ENCODE peak calls at places on chromosomes 6 and 20, in four cellular contexts. H, V, Q and G are unnamed samples.

GRCh38 chr20:23340524-23340923 is 10.1 kb upstream of the NXT1 start:
- DNase-seq in Q (peak), H (no peak), V (peak), G (peak)

GRCh38 chr20:47350691-47351545 is 5.6 kb downstream of the ZMYND8 start:
- DNase-seq in H (no peak), Q (no peak), V (no peak), G (no peak)

GRCh38 chr6:25660512-25660911 is 8.5 kb downstream of the SCGN start:
- DNase-seq in V (no peak), H (no peak), Q (no peak), G (no peak)

GRCh38 chr6:70033781-70034180 is 167.4 kb downstream of the COL19A1 start:
- DNase-seq in H (no peak), Q (no peak), V (no peak), G (no peak)

GRCh38 chr20:38658879-38659612 is 57.4 kb downstream of the ARHGAP40 start:
- DNase-seq in H (peak), V (no peak), Q (no peak), G (peak)

GRCh38 chr6:10518461-10519216 is 2.5 kb upstream of the GCNT2 start:
- DNase-seq in Q (no peak), H (no peak), V (no peak), G (peak)

GRCh38 chr6:140475086-140475485 is 1100.6 kb upstream of the CITED2 start:
- DNase-seq in H (no peak), Q (no peak), V (no peak), G (no peak)

GRCh38 chr20:49381558-49382493 is 100.6 kb downstream of the KCNB1 start:
- DNase-seq in Q (peak), V (no peak), H (no peak), G (no peak)

GRCh38 chr6:149169761-149170359 is 147.7 kb upstream of the TAB2 start:
- DNase-seq in H (no peak), Q (no peak), V (no peak), G (no peak)

GRCh38 chr6:162854228-162854627 is 126.5 kb downstream of the PACRG start:
- DNase-seq in V (no peak), Q (no peak), H (no peak), G (no peak)

GRCh38 chr6:10401004-10401536 is 13.8 kb downstream of the TFAP2A start:
- DNase-seq in Q (no peak), V (no peak), H (no peak), G (no peak)

GRCh38 chr20:21246143-21246542 is 57.0 kb upstream of the XRN2 start:
- DNase-seq in Q (no peak), V (no peak), H (no peak), G (no peak)

GRCh38 chr6:31525932-31526591 is 2.7 kb upstream of the MCCD1 start:
- DNase-seq in Q (peak), H (no peak), V (no peak), G (peak)

GRCh38 chr6:113050010-113050893 is 703.1 kb downstream of the RFPL4B start:
- DNase-seq in Q (no peak), H (no peak), V (no peak), G (no peak)

DNA sequence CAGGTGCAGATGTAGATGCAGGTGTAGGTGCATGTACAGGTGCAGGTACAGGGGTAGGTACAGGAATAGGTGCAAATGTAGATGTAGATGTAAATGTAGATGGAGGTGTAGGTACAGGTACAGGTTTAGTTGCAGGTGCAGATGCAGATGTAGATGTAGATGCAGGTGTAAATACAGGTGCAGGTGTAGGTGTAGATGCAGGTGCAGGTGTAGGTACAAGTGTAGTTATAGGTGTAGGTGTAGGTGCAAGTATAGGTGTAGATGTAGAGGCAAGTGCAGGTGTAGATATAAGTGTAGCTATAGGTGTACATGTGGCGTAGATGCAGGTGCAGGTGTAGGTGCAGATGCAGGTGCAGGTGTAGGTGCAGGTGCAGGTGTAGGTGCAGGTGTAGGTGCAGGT is 34.2 kb upstream of the CDH4 start:
- DNase-seq in V (no peak), H (no peak), Q (no peak), G (no peak)
- H3K4me3 ChIP-seq in V (no peak), H (no peak), Q (no peak), G (no peak)

DNA sequence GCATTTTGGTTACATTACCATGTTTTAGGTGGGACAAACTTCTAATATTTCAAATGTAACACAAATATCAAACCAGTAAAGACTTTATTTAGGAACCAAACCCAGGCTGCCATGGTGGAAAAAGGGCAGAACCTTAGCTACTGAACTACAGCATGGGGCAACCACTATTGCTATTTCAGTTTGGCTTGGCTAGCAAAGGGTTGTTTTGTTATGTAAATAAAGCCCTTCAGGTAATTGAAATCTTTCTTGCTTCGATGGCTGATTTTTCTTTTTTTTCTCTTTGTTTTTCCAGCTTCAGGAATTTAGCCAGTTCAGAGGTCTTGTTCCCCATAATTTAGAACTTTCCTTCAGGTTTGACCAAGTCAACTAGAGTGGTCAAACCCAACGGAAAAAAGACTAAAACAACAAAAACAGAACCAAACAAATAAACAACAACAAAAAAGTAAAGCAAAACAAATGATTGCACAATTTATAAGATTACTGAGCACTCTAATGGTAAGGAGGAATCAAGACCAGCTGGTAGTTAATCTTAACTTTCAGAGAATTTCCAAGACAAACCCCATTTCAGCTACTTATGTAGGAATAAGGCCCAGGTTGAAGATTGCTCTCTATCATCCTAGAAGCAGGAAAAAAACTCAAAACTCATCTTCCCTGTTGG is 34.4 kb downstream of the UBD start:
- DNase-seq in H (no peak), V (no peak), Q (no peak), G (no peak)
- H3K27ac ChIP-seq in H (no peak), V (no peak), Q (no peak), G (no peak)

GRCh38 chr20:2687514-2687913 is 5.1 kb upstream of the EBF4 start:
- DNase-seq in Q (no peak), H (no peak), V (no peak), G (no peak)

GRCh38 chr20:2690213-2690612 is 2.4 kb upstream of the EBF4 start:
- DNase-seq in Q (no peak), H (no peak), V (peak), G (no peak)

GRCh38 chr20:2691127-2691526 is 1.5 kb upstream of the EBF4 start:
- DNase-seq in Q (peak), V (peak), H (no peak), G (no peak)

GRCh38 chr20:2690718-2691117 is 1.9 kb upstream of the EBF4 start:
- DNase-seq in H (no peak), V (peak), Q (peak), G (no peak)

GRCh38 chr20:2688041-2688591 is 4.5 kb upstream of the EBF4 start:
- DNase-seq in Q (no peak), H (peak), V (no peak), G (peak)
- H3K4me3 ChIP-seq in Q (no peak), H (no peak), V (no peak), G (no peak)

GRCh38 chr6:169428532-169428931 is 174.9 kb upstream of the THBS2 start:
- DNase-seq in Q (no peak), V (no peak), H (no peak), G (no peak)
- H3K27ac ChIP-seq in Q (peak), V (peak), H (no peak), G (no peak)

DNA sequence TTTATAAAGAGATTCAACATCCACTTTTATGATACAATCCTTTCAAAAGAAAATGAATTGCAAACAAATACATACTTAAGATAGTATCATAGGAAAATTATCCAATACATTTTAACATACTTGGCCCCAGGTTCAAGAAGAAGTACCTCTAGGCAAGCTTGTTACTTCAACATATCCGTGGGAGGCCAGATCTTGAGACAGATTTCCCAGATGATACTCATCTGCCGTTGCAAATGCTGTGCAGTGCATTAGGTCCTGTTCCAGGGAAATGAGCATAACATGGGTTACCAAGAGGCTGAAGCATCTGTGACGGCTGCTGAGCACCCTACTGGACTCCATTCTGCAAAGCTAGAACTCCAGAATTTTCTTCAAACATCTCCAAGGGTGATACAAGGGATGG is 15.6 kb downstream of the RMND1 start:
- DNase-seq in Q (no peak), V (no peak), H (no peak), G (no peak)
- H3K4me3 ChIP-seq in Q (no peak), V (no peak), H (no peak), G (no peak)

GRCh38 chr6:79119217-79119616 is 41.2 kb upstream of the PHIP start:
- DNase-seq in Q (no peak), H (no peak), V (no peak), G (no peak)
- H3K27ac ChIP-seq in Q (no peak), H (no peak), V (no peak), G (no peak)

GRCh38 chr6:2117447-2117846 is 128.0 kb downstream of the GMDS start:
- DNase-seq in Q (no peak), H (no peak), V (no peak), G (no peak)
- H3K4me3 ChIP-seq in Q (no peak), H (no peak), V (no peak), G (no peak)

GRCh38 chr20:57993738-57994431 is 234.6 kb downstream of the ANKRD60 start:
- DNase-seq in H (no peak), Q (no peak), V (no peak), G (no peak)
- H3K27ac ChIP-seq in H (no peak), Q (no peak), V (peak), G (no peak)